ENCODE peak calls at places on chromosome 12, in six cellular contexts. V is ovary, S is AG04450, R is dorsolateral prefrontal cortex, D is left lung, C is aorta. I is an unnamed sample.

GRCh38 chr12:118377891-118378470 is 1.6 kb downstream of the SUDS3 start:
- DNase-seq in V (peak; percentile 56), S (no peak), R (peak; percentile 65), D (no peak), C (peak; percentile 57), I (no peak)

GRCh38 chr12:15214851-15215601 is 6.2 kb downstream of the RERG start:
- DNase-seq in V (no peak), S (no peak), R (no peak), D (no peak), C (no peak), I (no peak)

GRCh38 chr12:9132008-9132535 is 16.4 kb upstream of the A2M start:
- DNase-seq in V (no peak), S (no peak), R (no peak), D (no peak), C (no peak), I (no peak)

GRCh38 chr12:1574863-1575254 is 19.5 kb downstream of the FBXL14 start:
- DNase-seq in V (no peak), S (no peak), R (no peak), D (no peak), C (no peak), I (no peak)

GRCh38 chr12:98587084-98587483 is 6.4 kb upstream of the SLC25A3 start:
- DNase-seq in V (no peak), S (no peak), R (no peak), D (no peak), C (no peak), I (no peak)

GRCh38 chr12:53173085-53173715 is 7.3 kb upstream of the ZNF740 start:
- DNase-seq in V (no peak), S (no peak), R (no peak), D (no peak), C (no peak), I (no peak)

GRCh38 chr12:114319422-114319821 is 86.5 kb downstream of the TBX5 start:
- DNase-seq in V (no peak), S (no peak), R (no peak), D (no peak), C (peak; percentile 78), I (no peak)

GRCh38 chr12:78568326-78569020 is 296.1 kb upstream of the SYT1 start:
- DNase-seq in V (no peak), S (peak; percentile 2), R (no peak), D (no peak), C (no peak), I (no peak)

GRCh38 chr12:131218291-131219172 is 264.8 kb downstream of the ADGRD1 start:
- DNase-seq in V (no peak), S (no peak), R (no peak), D (peak; percentile 65), C (no peak), I (no peak)

GRCh38 chr12:84497819-84498218 is 414.8 kb downstream of the SLC6A15 start:
- DNase-seq in V (no peak), S (no peak), R (no peak), D (no peak), C (no peak), I (no peak)

GRCh38 chr12:132904718-132905328 is 17.4 kb upstream of the CHFR start:
- DNase-seq in V (peak; percentile 91), S (no peak), R (peak; percentile 51), D (peak; percentile 93), C (peak; percentile 89), I (no peak)

GRCh38 chr12:81128930-81129554 is 51.2 kb downstream of the ACSS3 start:
- DNase-seq in V (no peak), S (peak; percentile 16), R (no peak), D (no peak), C (no peak), I (no peak)

GRCh38 chr12:57850924-57851323 is 4.4 kb upstream of the CTDSP2 start:
- DNase-seq in V (no peak), S (no peak), R (no peak), D (no peak), C (no peak), I (no peak)

GRCh38 chr12:75545636-75546035 is 34.2 kb upstream of the KRR1 start:
- DNase-seq in V (no peak), S (no peak), R (no peak), D (no peak), C (no peak), I (no peak)

GRCh38 chr12:116697305-116698130 is 40.4 kb downstream of the SPRING1 start:
- DNase-seq in V (no peak), S (no peak), R (no peak), D (no peak), C (no peak), I (no peak)

GRCh38 chr12:127629066-127629820 is 637.7 kb upstream of the TMEM132C start:
- DNase-seq in V (no peak), S (no peak), R (no peak), D (no peak), C (no peak), I (no peak)

GRCh38 chr12:34389378-34390170 is 367.3 kb downstream of the ALG10 start:
- DNase-seq in V (no peak), S (no peak), R (no peak), D (peak; percentile 56), C (peak; percentile 10), I (peak; percentile 58)

GRCh38 chr12:40158592-40159111 is 52.8 kb upstream of the SLC2A13 start:
- DNase-seq in V (no peak), S (no peak), R (no peak), D (no peak), C (no peak), I (no peak)

GRCh38 chr12:12387521-12387920 is 30.6 kb downstream of the BORCS5 start:
- DNase-seq in V (no peak), S (no peak), R (no peak), D (no peak), C (no peak), I (no peak)

GRCh38 chr12:92130999-92131398 is 14.6 kb downstream of the BTG1 start:
- DNase-seq in V (no peak), S (no peak), R (no peak), D (no peak), C (no peak), I (no peak)

GRCh38 chr12:25436206-25436912 is 116.7 kb downstream of the LMNTD1 start:
- DNase-seq in V (peak; percentile 26), S (peak; percentile 67), R (no peak), D (no peak), C (no peak), I (no peak)

GRCh38 chr12:78236264-78236663 is 405.6 kb downstream of the NAV3 start:
- DNase-seq in V (no peak), S (no peak), R (no peak), D (no peak), C (no peak), I (no peak)

GRCh38 chr12:116087962-116088361 is 189.5 kb downstream of the MED13L start:
- DNase-seq in V (no peak), S (no peak), R (no peak), D (no peak), C (no peak), I (no peak)

GRCh38 chr12:90510948-90511347 is 444.0 kb downstream of the CCER1 start:
- DNase-seq in V (no peak), S (peak; percentile 11), R (no peak), D (no peak), C (no peak), I (no peak)

GRCh38 chr12:127811988-127812387 is 455.0 kb upstream of the TMEM132C start:
- DNase-seq in V (no peak), S (no peak), R (no peak), D (no peak), C (peak; percentile 62), I (no peak)

GRCh38 chr12:28601659-28602058 is 411.4 kb downstream of the CCDC91 start:
- DNase-seq in V (no peak), S (no peak), R (no peak), D (no peak), C (no peak), I (no peak)

DNA sequence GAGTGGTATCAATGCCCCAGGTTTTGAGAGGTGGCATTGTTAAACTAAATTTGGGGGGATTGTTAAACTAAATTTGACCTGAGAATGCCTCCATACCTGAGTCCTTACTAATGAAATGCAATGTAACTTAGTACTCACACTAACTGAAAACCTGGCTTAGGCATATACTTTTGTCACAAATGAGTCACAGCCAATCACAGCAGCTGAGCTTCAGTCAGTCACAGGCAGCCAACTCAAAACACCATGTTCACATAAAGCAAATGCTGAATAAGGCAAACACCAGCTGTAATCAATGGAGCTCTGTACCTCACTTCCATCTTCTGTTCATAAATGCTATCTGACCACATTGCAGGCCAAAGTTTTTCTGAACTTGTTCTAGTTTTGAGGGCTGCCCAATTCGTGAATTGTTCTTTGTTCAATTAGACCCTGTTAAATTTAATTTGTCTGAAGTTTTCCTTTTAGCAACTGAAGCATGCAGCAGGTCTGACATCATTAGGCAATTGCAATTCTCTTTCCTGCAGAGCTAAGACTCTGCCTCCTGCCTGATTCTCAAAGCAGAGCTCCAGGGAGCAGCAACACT is 130.0 kb downstream of the WIF1 start:
- DNase-seq in V (no peak), S (no peak), R (no peak), D (no peak), C (no peak), I (no peak)
- H3K4me3 ChIP-seq in V (no peak overlapping the region), S (no peak overlapping the region), R (no peak overlapping the region), D (no peak overlapping the region), C (no peak overlapping the region), I (no peak overlapping the region)

GRCh38 chr12:60148109-60148508 is 552.3 kb downstream of the SLC16A7 start:
- DNase-seq in V (no peak), S (peak; percentile 66), R (no peak), D (no peak), C (no peak), I (no peak)
- H3K27ac ChIP-seq in V (no peak overlapping the region), S (peak overlapping the region; percentile 92), R (no peak overlapping the region), D (no peak overlapping the region), C (no peak overlapping the region), I (no peak overlapping the region)

GRCh38 chr12:20475542-20475941 is 107.2 kb downstream of the PDE3A start:
- DNase-seq in V (no peak), S (no peak), R (no peak), D (no peak), C (no peak), I (no peak)
- H3K4me3 ChIP-seq in V (no peak overlapping the region), S (no peak overlapping the region), R (no peak overlapping the region), D (no peak overlapping the region), C (peak overlapping the region; percentile 28), I (no peak overlapping the region)

GRCh38 chr12:105409286-105409685 is 78.8 kb downstream of the C12orf75 start:
- DNase-seq in V (no peak), S (no peak), R (no peak), D (no peak), C (no peak), I (no peak)
- H3K27ac ChIP-seq in V (no peak overlapping the region), S (no peak overlapping the region), R (no peak overlapping the region), D (no peak overlapping the region), C (no peak overlapping the region), I (no peak overlapping the region)

DNA sequence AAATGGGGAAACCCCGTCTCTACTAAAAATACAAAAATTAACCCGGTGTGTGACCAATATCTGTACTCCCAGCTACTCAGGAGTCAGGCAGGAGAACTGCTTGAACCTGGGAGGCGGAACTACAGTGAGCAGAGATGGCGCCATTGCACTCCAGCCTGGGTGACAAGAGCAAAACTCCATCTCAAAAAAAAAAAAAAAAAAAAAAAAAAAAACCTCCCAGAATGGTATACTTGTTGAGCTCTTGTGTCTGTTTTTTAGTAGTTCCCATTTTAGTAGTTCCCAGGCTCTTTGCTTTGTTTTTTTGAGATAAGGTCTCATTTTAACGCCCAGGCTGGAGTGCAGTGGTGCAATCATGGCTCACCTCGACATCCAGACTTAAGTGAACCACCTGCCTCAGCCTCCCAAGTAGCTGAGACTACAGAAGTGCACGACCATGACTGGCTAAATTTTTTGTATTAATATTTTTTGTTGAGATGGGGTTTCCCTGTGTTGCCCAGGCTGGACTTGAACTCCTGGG is 13.4 kb downstream of the ATXN2 start:
- DNase-seq in V (no peak), S (no peak), R (no peak), D (no peak), C (no peak), I (no peak)
- H3K4me3 ChIP-seq in V (no peak overlapping the region), S (no peak overlapping the region), R (no peak overlapping the region), D (no peak overlapping the region), C (no peak overlapping the region), I (no peak overlapping the region)

GRCh38 chr12:99598785-99599184 is 48.8 kb upstream of the GARIN6 start:
- DNase-seq in V (no peak), S (no peak), R (no peak), D (no peak), C (no peak), I (no peak)
- H3K27ac ChIP-seq in V (no peak overlapping the region), S (no peak overlapping the region), R (no peak overlapping the region), D (no peak overlapping the region), C (no peak overlapping the region), I (no peak overlapping the region)